ENCODE peak calls at places on chromosomes 16 and 17, in five cellular contexts. One of them, this sample, is unnamed.

GRCh38 chr17:45050680-45051059 is 762 bp downstream of the DCAKD start:
- DNase-seq in testis: no peak
- DNase-seq in tibial artery: no peak
- DNase-seq in suprapubic skin: no peak
- DNase-seq in colonic mucosa: peak; percentile 53
- DNase-seq in this sample: peak; percentile 45

GRCh38 chr17:80443916-80444708 is 29.1 kb downstream of the ENDOV start:
- DNase-seq in testis: no peak
- DNase-seq in tibial artery: no peak
- DNase-seq in suprapubic skin: no peak
- DNase-seq in colonic mucosa: no peak
- DNase-seq in this sample: no peak

GRCh38 chr16:85123891-85124635 is 11.8 kb upstream of the CIBAR2 start:
- DNase-seq in testis: peak; percentile 47
- DNase-seq in tibial artery: peak; percentile 79
- DNase-seq in suprapubic skin: peak; percentile 90
- DNase-seq in colonic mucosa: no peak
- DNase-seq in this sample: no peak

GRCh38 chr17:17561408-17562144 is 29.9 kb downstream of the PEMT start:
- DNase-seq in testis: no peak
- DNase-seq in tibial artery: peak; percentile 52
- DNase-seq in suprapubic skin: peak; percentile 87
- DNase-seq in colonic mucosa: peak; percentile 49
- DNase-seq in this sample: no peak

GRCh38 chr17:48626470-48627241 is 498 bp upstream of the HOXB9 start:
- DNase-seq in testis: no peak
- DNase-seq in tibial artery: no peak
- DNase-seq in suprapubic skin: no peak
- DNase-seq in colonic mucosa: peak; percentile 77
- DNase-seq in this sample: peak; percentile 87

GRCh38 chr16:47731252-47731651 is 270.1 kb downstream of the PHKB start:
- DNase-seq in testis: no peak
- DNase-seq in tibial artery: no peak
- DNase-seq in suprapubic skin: no peak
- DNase-seq in colonic mucosa: no peak
- DNase-seq in this sample: no peak

GRCh38 chr17:57415737-57416354 is 159.5 kb downstream of the MSI2 start:
- DNase-seq in testis: no peak
- DNase-seq in tibial artery: no peak
- DNase-seq in suprapubic skin: no peak
- DNase-seq in colonic mucosa: no peak
- DNase-seq in this sample: no peak

GRCh38 chr17:16120937-16121336 is 94.4 kb downstream of the NCOR1 start:
- DNase-seq in testis: no peak
- DNase-seq in tibial artery: no peak
- DNase-seq in suprapubic skin: no peak
- DNase-seq in colonic mucosa: no peak
- DNase-seq in this sample: no peak

GRCh38 chr17:76538281-76538931 is 897 bp upstream of the CYGB start:
- DNase-seq in testis: no peak
- DNase-seq in tibial artery: no peak
- DNase-seq in suprapubic skin: no peak
- DNase-seq in colonic mucosa: no peak
- DNase-seq in this sample: no peak

GRCh38 chr16:12904041-12904671 is 2.8 kb downstream of the SHISA9 start:
- DNase-seq in testis: no peak
- DNase-seq in tibial artery: no peak
- DNase-seq in suprapubic skin: no peak
- DNase-seq in colonic mucosa: no peak
- DNase-seq in this sample: no peak

GRCh38 chr16:79929260-79929977 is 328.9 kb upstream of the MAF start:
- DNase-seq in testis: no peak
- DNase-seq in tibial artery: no peak
- DNase-seq in suprapubic skin: no peak
- DNase-seq in colonic mucosa: no peak
- DNase-seq in this sample: no peak

GRCh38 chr16:82329504-82330192 is 159.6 kb upstream of the MPHOSPH6 start:
- DNase-seq in testis: no peak
- DNase-seq in tibial artery: no peak
- DNase-seq in suprapubic skin: no peak
- DNase-seq in colonic mucosa: no peak
- DNase-seq in this sample: no peak

GRCh38 chr16:28326881-28327610 is 34.7 kb downstream of the SBK1 start:
- DNase-seq in testis: peak; percentile 66
- DNase-seq in tibial artery: peak; percentile 43
- DNase-seq in suprapubic skin: peak; percentile 80
- DNase-seq in colonic mucosa: peak; percentile 60
- DNase-seq in this sample: peak; percentile 75

GRCh38 chr16:74768239-74768638 is 6.4 kb downstream of the FA2H start:
- DNase-seq in testis: no peak
- DNase-seq in tibial artery: no peak
- DNase-seq in suprapubic skin: peak; percentile 63
- DNase-seq in colonic mucosa: no peak
- DNase-seq in this sample: no peak

GRCh38 chr16:79607587-79607986 is 7.0 kb upstream of the MAF start:
- DNase-seq in testis: no peak
- DNase-seq in tibial artery: no peak
- DNase-seq in suprapubic skin: no peak
- DNase-seq in colonic mucosa: no peak
- DNase-seq in this sample: no peak

GRCh38 chr16:29756654-29757053 is 10.9 kb upstream of the C16orf54 start:
- DNase-seq in testis: no peak
- DNase-seq in tibial artery: no peak
- DNase-seq in suprapubic skin: no peak
- DNase-seq in colonic mucosa: no peak
- DNase-seq in this sample: no peak

GRCh38 chr16:29753516-29753915 is 7.7 kb upstream of the C16orf54 start:
- DNase-seq in testis: no peak
- DNase-seq in tibial artery: no peak
- DNase-seq in suprapubic skin: no peak
- DNase-seq in colonic mucosa: no peak
- DNase-seq in this sample: no peak

GRCh38 chr16:29761882-29762281 is 16.1 kb upstream of the C16orf54 start:
- DNase-seq in testis: no peak
- DNase-seq in tibial artery: no peak
- DNase-seq in suprapubic skin: no peak
- DNase-seq in colonic mucosa: no peak
- DNase-seq in this sample: no peak

GRCh38 chr16:29760567-29761279 is 14.9 kb upstream of the C16orf54 start:
- DNase-seq in testis: no peak
- DNase-seq in tibial artery: no peak
- DNase-seq in suprapubic skin: no peak
- DNase-seq in colonic mucosa: peak; percentile 71
- DNase-seq in this sample: no peak

DNA sequence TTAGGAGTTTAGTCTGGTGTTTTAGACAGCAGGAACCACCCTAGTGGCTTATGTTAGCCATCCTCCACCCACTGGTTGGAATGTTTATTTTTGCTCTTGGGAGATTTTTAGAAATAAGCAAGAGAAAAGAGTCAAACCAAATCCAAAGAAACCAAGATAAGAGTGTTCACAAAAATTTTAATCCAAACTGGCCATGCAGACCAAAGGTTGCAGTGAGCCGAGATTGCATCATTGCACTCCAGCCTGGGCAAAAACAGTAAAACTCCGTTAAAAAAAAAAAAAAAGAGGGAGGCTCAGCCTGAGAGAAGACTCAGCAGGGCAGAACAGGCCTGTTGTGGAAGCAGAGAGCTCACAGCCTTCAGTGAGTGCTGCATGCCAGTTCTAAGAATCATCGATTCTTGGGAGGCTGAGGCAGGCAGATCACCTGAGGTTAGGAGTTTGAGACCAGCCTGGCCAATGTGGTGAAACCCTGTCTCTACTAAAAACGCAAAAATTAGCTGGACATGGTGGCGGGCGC is 12.2 kb upstream of the C16orf54 start:
- DNase-seq in testis: no peak
- DNase-seq in tibial artery: no peak
- DNase-seq in suprapubic skin: no peak
- DNase-seq in colonic mucosa: no peak
- DNase-seq in this sample: no peak
- TF ChIP-seq CTCF in testis: no peak
- TF ChIP-seq CTCF in tibial artery: no peak
- TF ChIP-seq CTCF in suprapubic skin: no peak
- TF ChIP-seq CTCF in colonic mucosa: no peak
- TF ChIP-seq CTCF in this sample: no peak

GRCh38 chr17:4032245-4032644 is 68.0 kb upstream of the ATP2A3 start:
- DNase-seq in testis: no peak
- DNase-seq in tibial artery: no peak
- DNase-seq in suprapubic skin: no peak
- DNase-seq in colonic mucosa: no peak
- DNase-seq in this sample: no peak

GRCh38 chr17:4038076-4038475 is 73.8 kb upstream of the ATP2A3 start:
- DNase-seq in testis: no peak
- DNase-seq in tibial artery: no peak
- DNase-seq in suprapubic skin: no peak
- DNase-seq in colonic mucosa: no peak
- DNase-seq in this sample: no peak

GRCh38 chr17:4033751-4034251 is 69.6 kb upstream of the ATP2A3 start:
- DNase-seq in testis: no peak
- DNase-seq in tibial artery: no peak
- DNase-seq in suprapubic skin: no peak
- DNase-seq in colonic mucosa: peak; percentile 37
- DNase-seq in this sample: no peak

GRCh38 chr17:4032738-4033137 is 68.5 kb upstream of the ATP2A3 start:
- DNase-seq in testis: no peak
- DNase-seq in tibial artery: no peak
- DNase-seq in suprapubic skin: no peak
- DNase-seq in colonic mucosa: no peak
- DNase-seq in this sample: no peak

DNA sequence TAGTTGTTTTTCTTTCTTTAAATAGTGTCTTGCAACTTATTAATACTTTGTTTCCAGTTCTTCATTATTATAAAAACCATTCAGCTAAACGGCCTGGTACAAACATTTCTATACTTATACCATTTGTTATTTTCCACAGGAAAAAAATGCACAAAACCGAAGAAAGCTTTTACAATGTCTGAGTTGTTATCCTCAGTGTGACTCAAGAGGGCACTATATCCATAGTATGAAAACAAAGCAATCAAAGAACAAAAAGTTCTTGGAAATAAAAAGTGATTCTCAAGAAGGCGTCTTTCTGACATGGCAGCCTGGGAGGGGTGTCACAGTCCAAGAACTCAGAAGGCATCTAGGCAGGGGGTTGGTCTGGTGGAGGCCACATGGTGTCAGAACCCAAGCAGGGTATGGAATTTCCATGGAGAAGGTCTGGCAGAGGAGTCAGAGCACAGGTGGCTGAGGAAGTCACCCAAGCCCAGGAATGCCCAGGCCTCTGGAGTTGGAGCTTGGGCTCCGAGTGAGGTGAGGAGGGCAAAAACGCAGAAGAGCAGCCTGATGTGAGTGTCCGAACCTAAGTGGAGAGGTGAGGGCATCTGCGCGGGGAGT is 70.9 kb upstream of the ATP2A3 start:
- DNase-seq in testis: no peak
- DNase-seq in tibial artery: no peak
- DNase-seq in suprapubic skin: no peak
- DNase-seq in colonic mucosa: no peak
- DNase-seq in this sample: no peak
- TF ChIP-seq CTCF in testis: no peak
- TF ChIP-seq CTCF in tibial artery: no peak
- TF ChIP-seq CTCF in suprapubic skin: no peak
- TF ChIP-seq CTCF in colonic mucosa: no peak
- TF ChIP-seq CTCF in this sample: no peak

DNA sequence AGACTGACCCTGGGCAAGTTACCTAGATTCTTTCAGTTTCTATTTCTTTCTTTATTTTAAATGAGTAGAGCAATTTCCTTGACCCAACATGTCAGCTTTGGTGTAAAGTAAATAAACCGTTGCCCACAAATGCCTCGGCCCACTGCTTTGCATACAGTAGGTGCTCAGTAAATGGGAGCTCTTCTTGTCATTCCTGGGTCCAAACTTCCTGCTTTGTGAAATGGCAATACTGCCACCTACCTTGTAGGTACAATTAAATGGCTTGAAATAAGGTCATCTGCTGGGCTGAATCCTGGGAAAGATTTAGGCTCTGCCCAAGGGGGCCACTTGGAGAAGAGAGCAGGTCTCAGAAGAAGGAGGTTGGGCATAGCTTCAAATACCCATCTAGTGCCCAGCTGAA is 253.0 kb downstream of the HS3ST3B1 start:
- DNase-seq in testis: no peak
- DNase-seq in tibial artery: no peak
- DNase-seq in suprapubic skin: no peak
- DNase-seq in colonic mucosa: no peak
- DNase-seq in this sample: no peak
- TF ChIP-seq CTCF in testis: no peak
- TF ChIP-seq CTCF in tibial artery: no peak
- TF ChIP-seq CTCF in suprapubic skin: no peak
- TF ChIP-seq CTCF in colonic mucosa: no peak
- TF ChIP-seq CTCF in this sample: no peak

GRCh38 chr16:9695152-9695551 is 487.1 kb downstream of the GRIN2A start:
- DNase-seq in testis: no peak
- DNase-seq in tibial artery: no peak
- DNase-seq in suprapubic skin: no peak
- DNase-seq in colonic mucosa: no peak
- DNase-seq in this sample: no peak
- TF ChIP-seq CTCF in testis: no peak
- TF ChIP-seq CTCF in tibial artery: no peak
- TF ChIP-seq CTCF in suprapubic skin: no peak
- TF ChIP-seq CTCF in colonic mucosa: no peak
- TF ChIP-seq CTCF in this sample: no peak

DNA sequence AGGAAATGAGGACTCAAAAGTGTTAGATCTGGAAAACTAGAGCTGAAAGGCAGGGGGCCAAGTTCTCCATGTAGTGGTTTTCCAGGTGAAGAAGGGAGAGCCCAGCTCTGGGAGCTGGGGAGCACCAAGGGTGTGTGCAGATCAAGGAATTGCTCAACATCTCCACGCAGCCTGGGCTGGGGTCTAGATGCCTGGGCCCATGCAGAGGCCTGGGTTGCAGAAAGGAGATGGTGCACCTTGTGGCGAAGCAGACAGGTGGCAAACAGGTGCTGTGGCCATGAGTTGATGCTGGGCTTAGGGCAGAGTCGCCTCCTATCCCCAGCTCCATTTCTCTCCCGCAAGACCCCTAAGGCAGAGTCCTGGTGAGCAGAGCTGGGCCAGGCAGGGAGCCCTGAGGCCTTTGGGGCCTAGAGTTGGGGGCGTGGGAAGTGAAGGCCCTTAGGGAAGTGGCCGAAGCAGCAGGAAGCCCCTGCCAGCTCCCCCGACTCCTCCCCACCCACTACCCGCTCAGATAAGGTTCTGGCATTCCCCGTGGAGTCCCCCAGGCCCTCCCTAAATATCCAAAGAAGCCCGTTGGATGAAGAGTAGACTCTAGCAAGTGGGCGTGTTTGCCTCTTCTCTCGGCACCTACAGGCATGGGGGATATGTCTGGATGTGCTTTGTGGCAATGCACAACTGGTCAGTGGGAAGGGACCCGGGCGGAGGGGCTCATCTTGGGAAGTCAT is 777 bp downstream of the FOXN1 start:
- DNase-seq in testis: no peak
- DNase-seq in tibial artery: no peak
- DNase-seq in suprapubic skin: no peak
- DNase-seq in colonic mucosa: no peak
- DNase-seq in this sample: no peak
- TF ChIP-seq CTCF in testis: no peak
- TF ChIP-seq CTCF in tibial artery: no peak
- TF ChIP-seq CTCF in suprapubic skin: no peak
- TF ChIP-seq CTCF in colonic mucosa: no peak
- TF ChIP-seq CTCF in this sample: no peak

GRCh38 chr16:72937360-72937759 is 110.6 kb downstream of the ZFHX3 start:
- DNase-seq in testis: no peak
- DNase-seq in tibial artery: no peak
- DNase-seq in suprapubic skin: no peak
- DNase-seq in colonic mucosa: no peak
- DNase-seq in this sample: no peak
- TF ChIP-seq CTCF in testis: no peak
- TF ChIP-seq CTCF in tibial artery: no peak
- TF ChIP-seq CTCF in suprapubic skin: no peak
- TF ChIP-seq CTCF in colonic mucosa: no peak
- TF ChIP-seq CTCF in this sample: no peak